ENCODE peak calls at places on chromosomes 11 and 22, in six cellular contexts. G is HuH-7.5, Q is transverse colon, E is NCI-H1417, D is memory B cell, T is Calu3. H is an unnamed sample.

GRCh38 chr11:65981972-65982823 is 19.8 kb downstream of the EIF1AD start:
- DNase-seq in G (no peak), Q (no peak), E (no peak), D (no peak), T (no peak), H (no peak)

GRCh38 chr22:43004362-43005035 is 10.4 kb downstream of the PACSIN2 start:
- DNase-seq in G (no peak), Q (peak; percentile 64), E (no peak), D (no peak), T (peak; percentile 47), H (peak; percentile 22)

GRCh38 chr11:128204898-128205297 is 382.5 kb downstream of the ETS1 start:
- DNase-seq in G (no peak), Q (no peak), E (no peak), D (no peak), T (no peak), H (no peak)

GRCh38 chr11:17608830-17609229 is 61.8 kb downstream of the OTOG start:
- DNase-seq in G (no peak), Q (no peak), E (no peak), D (no peak), T (no peak), H (no peak)

GRCh38 chr11:13965337-13965736 is 2.8 kb downstream of the SPON1 start:
- DNase-seq in G (peak; percentile 80), Q (peak; percentile 80), E (no peak), D (no peak), T (peak; percentile 24), H (no peak)

GRCh38 chr22:46791201-46791731 is 28.8 kb downstream of the TBC1D22A start:
- DNase-seq in G (no peak), Q (peak; percentile 53), E (no peak), D (peak; percentile 37), T (no peak), H (peak; percentile 73)

GRCh38 chr11:131486937-131487336 is 116.5 kb downstream of the NTM start:
- DNase-seq in G (no peak), Q (no peak), E (no peak), D (no peak), T (no peak), H (no peak)

GRCh38 chr11:118401880-118402590 is 629 bp downstream of the ATP5MG start:
- DNase-seq in G (peak; percentile 11), Q (no peak), E (no peak), D (no peak), T (no peak), H (no peak)

GRCh38 chr11:69447786-69448185 is 33.7 kb upstream of the LINC01488 start:
- DNase-seq in G (no peak), Q (no peak), E (no peak), D (no peak), T (peak; percentile 54), H (no peak)

GRCh38 chr11:43546561-43547410 is 133.8 kb upstream of the HSD17B12 start:
- DNase-seq in G (no peak), Q (no peak), E (peak; percentile 71), D (no peak), T (no peak), H (no peak)

H was measured in activated naive CD8-positive, alpha-beta T cell treated with anti-CD3 and anti-CD28 coated beads for 36 hours.